ENCODE peak calls at places on chromosomes 2 and 18, in four cellular contexts. K is GM23248, G is HCT116, Y is IMR-90. O is an unnamed sample. For H3K36me3, the result is how much of the 10 kb centered on the place peaks cover.

GRCh38 chr2:7031424-7032245 is 114.4 kb downstream of the RNF144A start:
- DNase-seq in K (no peak), G (peak), Y (no peak), O (peak)

GRCh38 chr2:238700122-238700457 is 147.8 kb upstream of the TWIST2 start:
- DNase-seq in K (peak), G (no peak), Y (peak), O (no peak)

GRCh38 chr2:150627526-150627925 is 140.1 kb upstream of the RND3 start:
- DNase-seq in K (no peak), G (no peak), Y (no peak), O (no peak)

GRCh38 chr2:8587251-8587791 is 94.5 kb upstream of the ID2 start:
- DNase-seq in K (no peak), G (no peak), Y (no peak), O (no peak)

GRCh38 chr2:69389271-69389670 is 2.2 kb upstream of the GFPT1 start:
- DNase-seq in K (no peak), G (no peak), Y (no peak), O (no peak)

GRCh38 chr2:43611987-43612894 is 16.4 kb upstream of the THADA start:
- DNase-seq in K (peak), G (peak), Y (peak), O (peak)

GRCh38 chr2:69138247-69138754 is 125.3 kb downstream of the ANTXR1 start:
- DNase-seq in K (peak), G (peak), Y (peak), O (no peak)

GRCh38 chr2:151193576-151193975 is 68.1 kb downstream of the RBM43 start:
- DNase-seq in K (no peak), G (no peak), Y (no peak), O (no peak)

GRCh38 chr2:150063432-150063889 is 424.0 kb downstream of the RND3 start:
- DNase-seq in K (peak), G (no peak), Y (peak), O (no peak)

GRCh38 chr2:767440-767839 is 90.2 kb upstream of the TMEM18 start:
- DNase-seq in K (no peak), G (no peak), Y (no peak), O (no peak)

GRCh38 chr2:159722580-159722979 is 10.3 kb downstream of the MARCHF7 start:
- DNase-seq in K (no peak), G (no peak), Y (no peak), O (no peak)

GRCh38 chr18:6205706-6206105 is 209.0 kb downstream of the L3MBTL4 start:
- DNase-seq in K (peak), G (no peak), Y (peak), O (no peak)

GRCh38 chr2:230922951-230923717 is 1.9 kb downstream of the GPR55 start:
- DNase-seq in K (no peak), G (no peak), Y (no peak), O (no peak)

GRCh38 chr18:78770149-78771139 is 209.2 kb upstream of the SALL3 start:
- DNase-seq in K (no peak), G (no peak), Y (no peak), O (no peak)

GRCh38 chr2:143937563-143938346 is 582.2 kb downstream of the ZEB2 start:
- DNase-seq in K (peak), G (no peak), Y (no peak), O (no peak)

GRCh38 chr2:1511455-1511854 is 98.2 kb downstream of the TPO start:
- DNase-seq in K (no peak), G (no peak), Y (no peak), O (no peak)

GRCh38 chr2:41853427-41854191 is 194.2 kb upstream of the PKDCC start:
- DNase-seq in K (peak), G (peak), Y (peak), O (peak)

GRCh38 chr2:103817746-103818145 is 1036.2 kb upstream of the POU3F3 start:
- DNase-seq in K (no peak), G (no peak), Y (no peak), O (no peak)

GRCh38 chr2:222057249-222058073 is 241.3 kb downstream of the PAX3 start:
- DNase-seq in K (peak), G (no peak), Y (no peak), O (no peak)

GRCh38 chr2:231900975-231901374 is 25.2 kb downstream of the NPPC start:
- DNase-seq in K (no peak), G (no peak), Y (no peak), O (no peak)

DNA sequence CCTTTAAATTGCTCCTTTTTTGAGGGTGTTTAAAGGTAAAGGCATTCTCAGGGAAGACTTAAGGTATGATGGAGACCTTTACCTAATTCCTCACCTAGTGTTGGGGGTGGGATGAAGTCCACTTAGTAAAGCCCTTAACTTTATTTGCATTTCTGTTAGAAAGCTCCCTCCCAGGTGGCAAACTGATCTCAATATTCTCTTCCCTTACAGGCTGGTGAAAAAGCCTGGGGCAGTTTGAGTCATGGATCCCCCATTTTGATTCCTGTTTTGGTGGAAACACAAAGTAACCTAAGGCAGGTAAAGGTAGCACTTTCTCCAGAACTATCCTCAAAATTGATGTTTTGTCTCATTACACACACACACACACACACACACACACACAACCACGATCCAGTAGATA is 33.8 kb upstream of the HNRNPA3 start:
- DNase-seq in K (no peak), G (no peak), Y (no peak), O (no peak)
- H3K9ac ChIP-seq in K (no peak), G (no peak), Y (no peak), O (no peak)

DNA sequence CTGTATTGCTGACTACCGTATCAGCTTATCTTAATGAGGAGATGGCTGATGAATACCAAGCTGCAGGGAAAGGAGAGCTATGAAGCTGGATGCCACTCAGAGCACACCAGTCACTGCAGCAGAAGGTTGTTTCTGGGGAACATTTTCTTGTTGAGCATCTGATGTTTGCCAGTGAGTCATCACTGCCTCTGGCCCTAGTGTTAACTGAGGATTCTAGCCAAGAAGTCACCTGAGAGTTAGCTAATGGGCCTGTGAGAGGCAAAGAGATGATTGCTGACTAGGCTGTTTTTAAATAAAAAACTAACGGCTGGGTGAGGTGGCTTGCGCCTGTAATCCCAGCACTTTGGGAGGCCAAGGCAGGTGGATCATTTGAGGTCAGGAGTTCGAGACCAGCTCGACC is 37.9 kb downstream of the CCDC150 start:
- DNase-seq in K (peak), G (no peak), Y (peak), O (no peak)
- H3K36me3 ChIP-seq in K (under half), G (under half), Y (under half), O (under half)

GRCh38 chr2:26474261-26474785 is 3.6 kb downstream of the OTOF start:
- DNase-seq in K (no peak), G (no peak), Y (no peak), O (no peak)

GRCh38 chr2:26472821-26473655 is 4.9 kb downstream of the OTOF start:
- DNase-seq in K (no peak), G (no peak), Y (no peak), O (no peak)

GRCh38 chr2:26475037-26475436 is 2.9 kb downstream of the OTOF start:
- DNase-seq in K (no peak), G (no peak), Y (no peak), O (no peak)

GRCh38 chr2:26471766-26472706 is 5.9 kb downstream of the OTOF start:
- DNase-seq in K (no peak), G (no peak), Y (no peak), O (no peak)

DNA sequence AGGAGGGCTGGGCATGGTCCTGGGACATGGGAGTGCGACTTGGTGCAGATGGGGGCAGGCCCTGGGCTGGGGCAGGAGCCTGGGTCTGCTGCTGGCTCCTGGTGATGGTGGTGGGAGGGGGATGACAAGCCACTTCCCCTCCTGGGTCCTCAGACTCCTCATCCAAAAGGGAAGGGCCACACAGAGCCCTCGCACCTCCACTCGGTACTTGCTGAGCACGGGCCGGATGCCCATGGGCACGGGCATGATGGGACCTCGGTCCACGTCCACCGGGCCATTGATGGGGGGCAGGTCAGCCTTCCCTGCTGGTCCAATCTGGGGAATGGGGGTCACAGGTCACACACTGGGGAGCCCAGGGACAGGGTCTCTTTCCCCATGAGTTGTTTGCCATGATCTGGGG is 4.1 kb downstream of the OTOF start:
- DNase-seq in K (no peak), G (no peak), Y (no peak), O (no peak)
- H3K9ac ChIP-seq in K (no peak), G (no peak), Y (no peak), O (no peak)

GRCh38 chr2:219501441-219501840 is 2.8 kb downstream of the GMPPA start:
- DNase-seq in K (no peak), G (no peak), Y (peak), O (no peak)
- H3K36me3 ChIP-seq in K (under half), G (under half), Y (under half), O (under half)

GRCh38 chr2:120203341-120204021 is 19.7 kb downstream of the TMEM185B start:
- DNase-seq in K (no peak), G (no peak), Y (no peak), O (no peak)
- H3K9ac ChIP-seq in K (no peak), G (no peak), Y (no peak), O (no peak)

GRCh38 chr2:180033993-180034894 is 27.1 kb upstream of the CWC22 start:
- DNase-seq in K (no peak), G (no peak), Y (peak), O (no peak)

GRCh38 chr2:180029575-180029974 is 22.5 kb upstream of the CWC22 start:
- DNase-seq in K (no peak), G (no peak), Y (no peak), O (no peak)
- H3K36me3 ChIP-seq in K (under half), G (under half), Y (under half), O (under half)

GRCh38 chr2:116891191-116891590 is 923.3 kb upstream of the DDX18 start:
- DNase-seq in K (no peak), G (no peak), Y (no peak), O (no peak)
- H3K9ac ChIP-seq in K (no peak), G (no peak), Y (no peak), O (no peak)

DNA sequence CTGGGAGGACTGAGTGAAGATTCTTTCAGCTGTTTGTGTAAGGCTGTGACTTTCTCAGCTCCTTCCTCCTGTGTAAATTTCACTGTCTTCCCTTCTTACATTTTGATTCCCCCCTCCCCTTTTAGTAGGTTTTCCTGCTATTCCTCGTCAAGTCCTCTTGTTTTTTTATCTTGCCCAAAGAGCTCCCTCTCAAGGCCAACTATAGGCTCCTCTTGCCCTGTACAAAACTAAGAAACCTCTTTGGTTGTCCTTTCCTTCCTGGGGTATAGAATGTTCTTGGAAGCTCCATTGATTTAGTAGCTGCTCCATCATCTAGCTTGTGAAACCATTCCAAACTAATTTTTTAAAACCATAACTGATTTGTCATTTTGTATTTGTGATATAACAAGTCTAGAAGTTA is 7.3 kb downstream of the CCDC121 start:
- DNase-seq in K (no peak), G (no peak), Y (no peak), O (no peak)
- H3K36me3 ChIP-seq in K (under half), G (under half), Y (under half), O (under half)

GRCh38 chr2:33230877-33231276 is 245.6 kb upstream of the RASGRP3 start:
- DNase-seq in K (no peak), G (no peak), Y (peak), O (no peak)

GRCh38 chr2:33225350-33225749 is 251.1 kb upstream of the RASGRP3 start:
- DNase-seq in K (no peak), G (no peak), Y (no peak), O (no peak)

GRCh38 chr2:33230133-33230618 is 246.3 kb upstream of the RASGRP3 start:
- DNase-seq in K (no peak), G (no peak), Y (no peak), O (no peak)

GRCh38 chr2:33226546-33226945 is 249.9 kb upstream of the RASGRP3 start:
- DNase-seq in K (no peak), G (no peak), Y (no peak), O (no peak)

GRCh38 chr2:33229646-33230045 is 246.8 kb upstream of the RASGRP3 start:
- DNase-seq in K (peak), G (no peak), Y (no peak), O (no peak)
- H3K9ac ChIP-seq in K (no peak), G (no peak), Y (no peak), O (no peak)